ENCODE peak calls at places on chromosomes 16 and 17, in four cellular contexts. P is GM23248, B is fibroblast of lung, F is pancreas. D is an unnamed sample.

GRCh38 chr16:49756971-49757743 is 98.8 kb downstream of the ZNF423 start:
- DNase-seq in P (peak; percentile 31), B (no peak), F (no peak), D (no peak)

GRCh38 chr16:72552675-72553074 is 380.7 kb upstream of the PMFBP1 start:
- DNase-seq in P (peak; percentile 4), B (no peak), F (no peak), D (no peak)

GRCh38 chr16:68388124-68388523 is 60.2 kb downstream of the SMPD3 start:
- DNase-seq in P (no peak), B (no peak), F (no peak), D (no peak)

GRCh38 chr16:88479795-88480760 is 27.0 kb downstream of the ZFPM1 start:
- DNase-seq in P (no peak), B (no peak), F (peak; percentile 78), D (no peak)

GRCh38 chr16:11409398-11409797 is 64.1 kb downstream of the RMI2 start:
- DNase-seq in P (peak; percentile 35), B (peak; percentile 57), F (no peak), D (no peak)

GRCh38 chr17:17711708-17712141 is 30.5 kb downstream of the RAI1 start:
- DNase-seq in P (no peak), B (no peak), F (no peak), D (no peak)

GRCh38 chr16:8751481-8752311 is 45.7 kb downstream of the TMEM186 start:
- DNase-seq in P (peak; percentile 80), B (peak; percentile 42), F (peak; percentile 34), D (no peak)

GRCh38 chr16:84055801-84056634 is 13.4 kb upstream of the SLC38A8 start:
- DNase-seq in P (no peak), B (no peak), F (peak; percentile 73), D (no peak)

GRCh38 chr17:49022391-49022941 is 25.3 kb downstream of the IGF2BP1 start:
- DNase-seq in P (no peak), B (no peak), F (no peak), D (no peak)

GRCh38 chr17:59825533-59826316 is 67.0 kb downstream of the TUBD1 start:
- DNase-seq in P (peak; percentile 87), B (peak; percentile 97), F (no peak), D (peak; percentile 51)

GRCh38 chr17:9890124-9890523 is 14.9 kb downstream of the RCVRN start:
- DNase-seq in P (peak; percentile 53), B (no peak), F (no peak), D (no peak)

GRCh38 chr17:520447-521167 is 168.0 kb upstream of the RPH3AL start:
- DNase-seq in P (no peak), B (no peak), F (no peak), D (no peak)

GRCh38 chr17:80854220-80854619 is 137.4 kb upstream of the CHMP6 start:
- DNase-seq in P (no peak), B (no peak), F (no peak), D (no peak)

GRCh38 chr16:46894011-46894672 is 10.0 kb downstream of the GPT2 start:
- DNase-seq in P (peak; percentile 25), B (peak; percentile 42), F (peak; percentile 71), D (no peak)

GRCh38 chr17:9729034-9729650 is 62.2 kb downstream of the DHRS7C start:
- DNase-seq in P (peak; percentile 61), B (peak; percentile 68), F (no peak), D (no peak)

GRCh38 chr17:42247734-42248133 is 28.5 kb downstream of the STAT5B start:
- DNase-seq in P (peak; percentile 82), B (peak; percentile 77), F (no peak), D (no peak)

GRCh38 chr17:14156689-14157088 is 80.0 kb downstream of the CDRT15 start:
- DNase-seq in P (peak; percentile 48), B (peak; percentile 24), F (no peak), D (no peak)

GRCh38 chr16:48817032-48817431 is 207.1 kb upstream of the N4BP1 start:
- DNase-seq in P (no peak), B (no peak), F (no peak), D (no peak)

GRCh38 chr17:81151039-81151677 is 14.1 kb upstream of the PVALEF start:
- DNase-seq in P (no peak), B (no peak), F (no peak), D (no peak)

GRCh38 chr16:69329369-69330285 is 761 bp downstream of the PDF start:
- DNase-seq in P (peak; percentile 53), B (peak; percentile 14), F (no peak), D (no peak)

GRCh38 chr16:89031715-89032659 is 55.0 kb upstream of the CBFA2T3 start:
- DNase-seq in P (no peak), B (no peak), F (peak; percentile 45), D (no peak)

GRCh38 chr16:67546761-67547422 is 15.4 kb upstream of the CTCF start:
- DNase-seq in P (peak; percentile 71), B (peak; percentile 66), F (peak; percentile 84), D (no peak)

GRCh38 chr17:56897646-56898424 is 16.0 kb downstream of the TRIM25 start:
- DNase-seq in P (no peak), B (no peak), F (no peak), D (peak; percentile 10)

GRCh38 chr17:50480142-50480764 is 1.6 kb downstream of the RSAD1 start:
- DNase-seq in P (no peak), B (no peak), F (no peak), D (no peak)

GRCh38 chr16:14600164-14600563 is 29.9 kb downstream of the PARN start:
- DNase-seq in P (peak; percentile 54), B (peak; percentile 42), F (no peak), D (no peak)

GRCh38 chr17:39699818-39700147 is at the start of gene ERBB2:
- DNase-seq in P (peak; percentile 84), B (peak; percentile 73), F (peak; percentile 75), D (peak; percentile 81)

GRCh38 chr16:87927195-87927562 is 9.2 kb downstream of the CA5A start:
- DNase-seq in P (no peak), B (no peak), F (no peak), D (no peak)

GRCh38 chr17:68599091-68599872 is 1.9 kb downstream of the FAM20A start:
- DNase-seq in P (peak; percentile 90), B (peak; percentile 65), F (no peak), D (no peak)

DNA sequence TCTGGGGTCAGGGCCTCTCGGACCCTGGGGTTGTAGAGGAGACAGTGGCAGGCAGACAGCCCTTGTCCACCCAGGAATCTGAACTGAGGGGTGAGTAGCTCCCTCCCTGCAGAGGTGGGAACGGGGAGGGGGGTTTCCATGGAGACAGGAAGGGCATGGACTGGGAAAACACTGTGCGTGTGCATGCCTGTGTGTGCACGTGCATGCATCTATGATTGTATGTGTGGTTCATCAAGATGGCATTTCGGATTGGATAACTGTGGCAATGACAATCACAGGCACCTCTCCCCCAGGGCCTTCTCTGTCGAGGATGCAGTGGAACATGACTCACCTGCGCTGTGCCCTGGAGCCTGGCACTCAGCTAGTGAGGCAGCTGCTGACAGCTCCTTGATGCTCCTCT is 6.1 kb upstream of the CD300C start:
- DNase-seq in P (peak; percentile 58), B (no peak), F (no peak), D (no peak)
- H3K27ac ChIP-seq in P (no peak overlapping the region), B (no peak overlapping the region), F (no peak overlapping the region), D (no peak overlapping the region)

GRCh38 chr16:3444032-3444388 is 530 bp downstream of the NAA60 start:
- DNase-seq in P (peak; percentile 88), B (peak; percentile 73), F (no peak), D (no peak)

GRCh38 chr16:3439637-3440036 is 3.7 kb downstream of the ZNF597 start:
- DNase-seq in P (no peak), B (no peak), F (no peak), D (no peak)

DNA sequence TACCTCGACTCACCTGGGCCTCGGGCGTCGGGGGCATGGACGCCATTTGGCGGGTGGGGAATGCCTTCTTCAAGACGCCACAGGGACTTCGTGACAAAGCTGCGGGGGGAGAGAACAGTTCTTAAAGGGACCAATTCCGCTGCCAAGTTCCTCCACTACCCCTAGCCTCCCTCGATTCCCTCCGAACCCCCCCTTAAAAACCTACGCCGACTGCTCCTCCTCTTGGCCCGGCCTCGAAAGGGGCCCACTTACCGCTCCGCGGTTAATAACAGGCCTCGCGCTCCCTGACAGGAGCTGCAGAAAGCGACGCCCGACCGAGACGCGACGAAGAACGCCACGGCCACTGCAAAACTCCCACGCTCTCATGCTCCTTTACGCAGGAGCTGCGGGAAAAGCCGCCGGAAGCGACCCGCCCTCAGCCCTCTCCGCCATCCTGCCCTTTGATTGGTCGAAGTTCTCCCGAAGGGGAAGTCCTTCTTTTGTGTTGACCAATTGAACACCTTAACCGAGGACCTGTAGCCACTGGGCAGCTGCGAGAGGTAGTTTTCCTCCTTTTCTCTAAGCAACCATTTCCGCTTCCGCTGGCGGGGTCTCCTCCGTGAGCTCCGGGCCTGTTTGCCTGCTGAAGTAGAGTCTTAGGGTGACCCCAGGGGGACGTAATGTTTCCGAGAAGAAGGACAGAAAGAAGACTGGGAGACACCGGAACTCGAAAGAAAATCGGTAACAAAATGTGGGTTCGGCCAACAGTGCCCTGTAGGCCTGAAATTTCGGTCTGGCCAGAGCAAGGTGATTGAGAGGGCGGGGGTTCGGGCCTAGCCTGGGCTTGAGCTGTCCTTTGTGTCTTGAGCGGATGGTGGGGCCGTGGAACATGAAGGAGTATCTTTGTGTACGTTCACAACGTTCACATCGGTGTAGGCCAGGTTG is at the start of the genes NAA60 and ZNF597:
- DNase-seq in P (peak; percentile 92), B (peak; percentile 94), F (peak; percentile 85), D (peak; percentile 92)
- H3K9me3 ChIP-seq in P (no peaks in the 10 kb centered on the region), B (no peaks in the 10 kb centered on the region), F (no peaks in the 10 kb centered on the region), D (no peaks in the 10 kb centered on the region)

DNA sequence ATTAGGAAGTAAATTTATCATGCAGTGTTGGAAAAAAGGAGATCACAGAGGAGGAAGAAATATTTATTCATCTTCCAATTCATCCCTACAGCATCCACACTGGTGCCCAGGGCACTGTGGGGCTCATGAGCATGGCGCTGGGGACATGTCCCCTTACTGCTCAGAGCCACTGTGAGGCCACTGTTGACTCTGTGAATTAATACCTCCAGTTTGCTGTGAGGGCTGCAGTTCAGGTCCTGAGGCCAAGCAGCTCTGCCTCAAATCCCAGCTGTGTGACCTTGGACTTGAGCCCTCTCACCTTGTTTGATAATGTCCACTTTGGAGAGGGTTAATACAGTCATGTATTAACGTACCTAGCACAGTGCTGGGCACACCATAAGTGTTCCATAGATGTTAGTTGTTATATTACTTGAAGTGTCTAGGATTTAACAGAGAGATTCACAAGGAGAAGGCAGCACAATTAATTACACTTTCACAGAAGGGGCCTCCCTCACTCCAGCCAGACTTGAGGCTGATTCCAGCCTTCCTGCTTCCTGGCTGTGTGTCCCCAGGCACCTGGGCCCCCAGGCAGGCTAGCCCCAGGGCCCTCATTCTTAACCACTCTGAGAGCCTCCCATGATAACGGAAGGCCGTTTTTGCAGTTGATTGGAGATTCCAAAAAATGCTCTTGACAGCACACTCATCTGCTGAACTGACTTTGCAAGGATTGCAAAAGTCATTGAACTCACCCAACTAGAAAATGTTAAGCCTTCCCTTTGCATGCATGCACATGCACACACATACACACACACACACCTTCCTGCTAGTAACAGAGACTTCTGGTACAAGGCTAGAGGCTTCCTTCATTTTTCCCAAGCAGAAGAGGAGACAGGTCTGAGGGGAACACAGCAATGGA is 29.4 kb downstream of the KATNIP start:
- DNase-seq in P (peak; percentile 6), B (peak; percentile 12), F (peak; percentile 31), D (no peak)
- H3K4me3 ChIP-seq in P (no peak overlapping the region), B (no peak overlapping the region), F (no peak overlapping the region), D (no peak overlapping the region)

GRCh38 chr17:57990037-57990436 is 2.0 kb upstream of the VEZF1 start:
- DNase-seq in P (no peak), B (no peak), F (no peak), D (no peak)
- H3K27ac ChIP-seq in P (no peak overlapping the region), B (no peak overlapping the region), F (peak overlapping the region; percentile 96), D (no peak overlapping the region)

DNA sequence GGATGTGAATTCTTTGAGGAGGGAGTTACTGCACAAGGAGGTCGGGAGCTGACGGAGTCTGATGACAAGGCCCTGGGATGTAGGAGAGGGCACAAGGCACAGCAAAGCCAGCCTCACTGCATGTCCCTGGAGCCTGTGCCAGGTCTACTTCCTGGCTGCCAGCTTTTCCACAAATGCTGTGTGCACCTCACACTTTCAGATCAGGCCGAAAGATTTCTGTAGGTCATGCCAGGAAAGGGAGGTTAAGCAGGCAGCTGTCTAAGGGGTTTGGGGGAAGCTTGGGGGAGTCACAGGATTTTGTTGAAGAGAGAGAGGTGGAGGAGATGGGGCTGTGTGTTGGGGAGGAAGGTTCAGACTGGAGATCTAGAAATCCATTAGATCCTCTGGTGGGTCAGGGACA is 792.5 kb downstream of the KCNJ18 start:
- DNase-seq in P (no peak), B (no peak), F (no peak), D (no peak)
- H3K9me3 ChIP-seq in P (no peaks in the 10 kb centered on the region), B (no peaks in the 10 kb centered on the region), F (no peaks in the 10 kb centered on the region), D (peaks cover 16% of the 10 kb centered on the region)